ENCODE peak calls at places on chromosomes 2 and 18, in nine cellular contexts. O is prostate gland, N is neuronal stem cell, D is GM23248, U is transverse colon, G is GM06990, B is lower lobe of right lung, A is heart right ventricle, J is K562. T is an unnamed sample. For H3K36me3, the result is how much of the 10 kb centered on the place peaks cover.

GRCh38 chr2:233125455-233126065 is 65.4 kb downstream of the INPP5D start:
- DNase-seq in O (no peak), N (no peak), D (no peak), U (no peak), G (no peak), B (no peak), A (no peak), J (no peak), T (no peak)

GRCh38 chr2:171798156-171798815 is 95.8 kb downstream of the SLC25A12 start:
- DNase-seq in O (no peak), N (peak), D (peak), U (no peak), G (no peak), B (no peak), A (no peak), J (no peak), T (no peak)

GRCh38 chr2:108314586-108315296 is 26.0 kb downstream of the SULT1C2 start:
- DNase-seq in O (no peak), N (no peak), D (no peak), U (no peak), G (no peak), B (no peak), A (no peak), J (no peak), T (no peak)

GRCh38 chr2:20231159-20231558 is 6.2 kb upstream of the SDC1 start:
- DNase-seq in O (no peak), N (no peak), D (no peak), U (no peak), G (no peak), B (no peak), A (no peak), J (no peak), T (no peak)

GRCh38 chr18:74290831-74291770 is 662 bp downstream of the CYB5A start:
- DNase-seq in O (peak), N (no peak), D (no peak), U (peak), G (peak), B (peak), A (no peak), J (no peak), T (no peak)

GRCh38 chr2:16272038-16272788 is 331.9 kb downstream of the MYCN start:
- DNase-seq in O (no peak), N (no peak), D (no peak), U (no peak), G (no peak), B (no peak), A (no peak), J (no peak), T (no peak)

GRCh38 chr2:233907627-233908026 is 9.5 kb upstream of the TRPM8 start:
- DNase-seq in O (no peak), N (no peak), D (no peak), U (no peak), G (no peak), B (no peak), A (no peak), J (no peak), T (no peak)

GRCh38 chr2:50863856-50864255 is 168.1 kb downstream of the NRXN1 start:
- DNase-seq in O (no peak), N (peak), D (no peak), U (no peak), G (no peak), B (no peak), A (no peak), J (no peak), T (no peak)

GRCh38 chr2:149331023-149331400 is 625 bp downstream of the LYPD6 start:
- DNase-seq in O (no peak), N (no peak), D (peak), U (no peak), G (no peak), B (no peak), A (no peak), J (no peak), T (no peak)

GRCh38 chr2:201144101-201145051 is 28.4 kb downstream of the CFLAR start:
- DNase-seq in O (no peak), N (no peak), D (no peak), U (no peak), G (no peak), B (no peak), A (no peak), J (no peak), T (no peak)
- H3K36me3 ChIP-seq in O (under half), N (under half), D (under half), U (under half), G (under half), B (half or more), A (half or more), J (half or more), T (half or more)

GRCh38 chr18:9577361-9577760 is 37.0 kb downstream of the PPP4R1 start:
- DNase-seq in O (no peak), N (no peak), D (no peak), U (no peak), G (no peak), B (no peak), A (no peak), J (no peak), T (no peak)
- H3K36me3 ChIP-seq in O (under half), N (half or more), D (half or more), U (half or more), G (under half), B (half or more), A (half or more), J (half or more), T (half or more)

GRCh38 chr2:46955764-46956163 is 40.2 kb upstream of the MCFD2 start:
- DNase-seq in O (no peak), N (no peak), D (no peak), U (no peak), G (no peak), B (no peak), A (no peak), J (no peak), T (no peak)
- H3K36me3 ChIP-seq in O (under half), N (under half), D (half or more), U (under half), G (under half), B (half or more), A (half or more), J (half or more), T (half or more)

GRCh38 chr2:10786240-10786982 is 26.2 kb downstream of the PDIA6 start:
- DNase-seq in O (no peak), N (no peak), D (no peak), U (no peak), G (no peak), B (no peak), A (no peak), J (no peak), T (no peak)

GRCh38 chr2:10788855-10789254 is 23.7 kb downstream of the PDIA6 start:
- DNase-seq in O (no peak), N (no peak), D (no peak), U (no peak), G (no peak), B (no peak), A (no peak), J (no peak), T (no peak)

GRCh38 chr2:10784719-10785118 is 27.9 kb downstream of the PDIA6 start:
- DNase-seq in O (no peak), N (no peak), D (no peak), U (no peak), G (no peak), B (no peak), A (no peak), J (no peak), T (no peak)

GRCh38 chr2:10785260-10785659 is 27.3 kb downstream of the PDIA6 start:
- DNase-seq in O (no peak), N (no peak), D (no peak), U (no peak), G (no peak), B (no peak), A (peak), J (no peak), T (no peak)

DNA sequence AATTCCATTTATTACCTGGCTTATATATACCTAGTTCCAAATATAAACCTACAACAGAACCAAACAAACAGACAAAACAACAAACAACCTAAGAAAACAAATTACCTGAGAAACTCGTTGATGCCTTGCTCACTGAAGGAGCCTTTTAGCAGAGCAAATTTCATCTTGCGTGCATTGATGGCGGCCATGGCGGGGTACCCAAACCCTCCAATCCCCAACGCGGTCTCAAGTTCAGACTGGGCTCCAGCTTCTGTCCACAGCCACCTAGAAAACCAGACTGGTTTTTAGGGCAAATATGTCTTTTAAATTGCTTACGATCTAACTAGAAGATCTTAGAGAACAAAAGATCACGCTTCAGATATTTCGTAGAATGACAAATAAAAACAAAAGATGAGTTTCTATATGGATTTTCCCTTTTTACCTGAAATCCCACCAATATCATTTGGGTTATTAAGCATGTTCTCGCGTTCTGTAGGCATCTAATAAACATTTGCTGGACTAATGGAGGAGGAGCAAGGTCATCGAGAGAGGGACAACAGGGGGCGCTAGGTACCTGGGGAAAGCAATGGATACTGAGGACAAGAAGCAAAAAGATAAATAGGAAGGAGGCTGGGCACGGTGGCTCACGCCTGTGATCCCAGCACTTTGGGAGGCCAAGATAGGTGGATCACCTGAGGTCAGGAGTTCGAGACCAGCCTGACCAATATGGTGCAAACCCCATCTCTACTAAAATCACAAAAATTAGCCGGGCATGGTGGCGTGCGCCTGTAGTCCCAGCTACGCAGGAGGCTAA is 25.2 kb downstream of the PDIA6 start:
- DNase-seq in O (no peak), N (no peak), D (peak), U (peak), G (no peak), B (no peak), A (no peak), J (no peak), T (no peak)
- H3K36me3 ChIP-seq in O (under half), N (half or more), D (half or more), U (under half), G (under half), B (half or more), A (half or more), J (half or more), T (half or more)

GRCh38 chr2:240527153-240527750 is 30.5 kb downstream of the ANKMY1 start:
- DNase-seq in O (no peak), N (no peak), D (no peak), U (no peak), G (no peak), B (no peak), A (no peak), J (no peak), T (no peak)

GRCh38 chr2:240529344-240529999 is 28.3 kb downstream of the ANKMY1 start:
- DNase-seq in O (no peak), N (no peak), D (no peak), U (no peak), G (no peak), B (no peak), A (no peak), J (no peak), T (no peak)

GRCh38 chr2:240530181-240530580 is 27.6 kb downstream of the ANKMY1 start:
- DNase-seq in O (no peak), N (no peak), D (no peak), U (no peak), G (no peak), B (no peak), A (no peak), J (no peak), T (peak)

GRCh38 chr2:240526521-240526920 is 31.3 kb downstream of the ANKMY1 start:
- DNase-seq in O (no peak), N (no peak), D (no peak), U (no peak), G (no peak), B (no peak), A (no peak), J (no peak), T (no peak)

GRCh38 chr2:240528406-240529040 is 29.3 kb downstream of the ANKMY1 start:
- DNase-seq in O (no peak), N (no peak), D (no peak), U (no peak), G (no peak), B (no peak), A (no peak), J (no peak), T (peak)
- H3K36me3 ChIP-seq in O (under half), N (half or more), D (under half), U (under half), G (under half), B (under half), A (under half), J (under half), T (under half)

GRCh38 chr2:100976634-100977391 is 25.3 kb upstream of the RPL31 start:
- DNase-seq in O (no peak), N (no peak), D (no peak), U (no peak), G (peak), B (peak), A (no peak), J (no peak), T (no peak)

GRCh38 chr2:100975521-100975785 is 26.6 kb upstream of the RPL31 start:
- DNase-seq in O (no peak), N (no peak), D (no peak), U (no peak), G (no peak), B (no peak), A (no peak), J (no peak), T (no peak)

GRCh38 chr2:100972452-100972851 is 29.6 kb upstream of the RPL31 start:
- DNase-seq in O (no peak), N (no peak), D (no peak), U (no peak), G (no peak), B (no peak), A (no peak), J (no peak), T (no peak)

GRCh38 chr2:100976061-100976460 is 26.0 kb upstream of the RPL31 start:
- DNase-seq in O (no peak), N (no peak), D (no peak), U (no peak), G (no peak), B (no peak), A (no peak), J (no peak), T (no peak)

GRCh38 chr2:100974712-100975520 is 27.2 kb upstream of the RPL31 start:
- DNase-seq in O (no peak), N (no peak), D (no peak), U (no peak), G (no peak), B (peak), A (no peak), J (no peak), T (no peak)
- H3K36me3 ChIP-seq in O (under half), N (under half), D (under half), U (under half), G (under half), B (under half), A (half or more), J (under half), T (under half)

GRCh38 chr2:74871414-74871813 is 37.5 kb downstream of the HK2 start:
- DNase-seq in O (no peak), N (no peak), D (no peak), U (no peak), G (no peak), B (no peak), A (no peak), J (no peak), T (no peak)
- H3K36me3 ChIP-seq in O (under half), N (half or more), D (under half), U (under half), G (under half), B (under half), A (under half), J (half or more), T (under half)

GRCh38 chr2:42288811-42289210 is 72.2 kb downstream of the COX7A2L start:
- DNase-seq in O (no peak), N (no peak), D (no peak), U (no peak), G (no peak), B (no peak), A (no peak), J (no peak), T (no peak)

GRCh38 chr2:42296226-42296625 is 64.8 kb downstream of the COX7A2L start:
- DNase-seq in O (no peak), N (no peak), D (no peak), U (no peak), G (peak), B (no peak), A (no peak), J (no peak), T (no peak)

GRCh38 chr2:42290005-42290404 is 71.0 kb downstream of the COX7A2L start:
- DNase-seq in O (no peak), N (no peak), D (no peak), U (no peak), G (no peak), B (no peak), A (no peak), J (no peak), T (no peak)

GRCh38 chr2:42289222-42289621 is 71.8 kb downstream of the COX7A2L start:
- DNase-seq in O (no peak), N (no peak), D (no peak), U (no peak), G (no peak), B (no peak), A (no peak), J (no peak), T (no peak)

GRCh38 chr2:42293019-42293418 is 68.0 kb downstream of the COX7A2L start:
- DNase-seq in O (no peak), N (no peak), D (no peak), U (no peak), G (no peak), B (no peak), A (no peak), J (no peak), T (no peak)
- H3K36me3 ChIP-seq in O (under half), N (half or more), D (under half), U (under half), G (under half), B (half or more), A (under half), J (under half), T (half or more)

GRCh38 chr2:86488561-86489250 is 47.5 kb downstream of the KDM3A start:
- DNase-seq in O (no peak), N (no peak), D (no peak), U (no peak), G (no peak), B (no peak), A (no peak), J (no peak), T (no peak)

GRCh38 chr2:86491088-86491487 is 49.9 kb downstream of the KDM3A start:
- DNase-seq in O (no peak), N (no peak), D (no peak), U (no peak), G (no peak), B (no peak), A (no peak), J (no peak), T (no peak)

GRCh38 chr2:86487062-86487461 is 45.9 kb downstream of the KDM3A start:
- DNase-seq in O (no peak), N (no peak), D (no peak), U (no peak), G (no peak), B (no peak), A (no peak), J (no peak), T (no peak)

GRCh38 chr2:86490245-86490644 is 49.1 kb downstream of the KDM3A start:
- DNase-seq in O (no peak), N (no peak), D (no peak), U (no peak), G (no peak), B (no peak), A (no peak), J (no peak), T (no peak)

DNA sequence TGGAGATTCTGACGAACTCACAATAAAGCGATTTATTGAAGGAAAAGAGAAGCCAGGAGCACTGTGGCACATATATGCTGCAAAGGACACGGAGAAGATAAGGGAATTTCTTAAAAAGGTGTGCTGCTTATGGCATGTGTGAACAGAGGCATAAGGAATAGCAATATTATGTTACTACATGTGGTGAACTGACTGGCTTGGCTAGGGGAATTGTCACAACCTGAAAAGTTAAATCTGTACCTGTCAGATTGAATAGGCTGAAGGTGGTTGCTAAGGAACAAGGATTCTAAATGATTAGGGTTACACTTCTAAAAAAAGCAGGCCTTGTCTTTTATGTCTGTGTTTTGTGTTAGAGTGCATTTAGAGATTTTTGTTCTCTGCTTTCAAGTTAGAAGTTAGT is 48.4 kb downstream of the KDM3A start:
- DNase-seq in O (no peak), N (no peak), D (no peak), U (no peak), G (no peak), B (no peak), A (no peak), J (no peak), T (no peak)
- H3K36me3 ChIP-seq in O (under half), N (half or more), D (half or more), U (half or more), G (under half), B (half or more), A (half or more), J (half or more), T (half or more)

T was measured in SJSA1.